ENCODE peak calls at places on chromosomes 12 and 14, in eight cellular contexts. One of them, this sample, is unnamed.

GRCh38 chr14:56339855-56340701 is 221.9 kb downstream of the PELI2 start:
- DNase-seq in fibroblast of lung: peak; percentile 93
- DNase-seq in RWPE1: peak; percentile 64
- DNase-seq in IMR-90: peak; percentile 98
- DNase-seq in hepatocyte: peak; percentile 87
- DNase-seq in DND-41: peak; percentile 56
- DNase-seq in fibroblast of mammary gland: peak; percentile 97
- DNase-seq in psoas muscle: peak; percentile 84
- DNase-seq in this sample: peak; percentile 58

GRCh38 chr12:28035483-28035882 is 63.0 kb upstream of the PTHLH start:
- DNase-seq in fibroblast of lung: peak; percentile 75
- DNase-seq in RWPE1: peak; percentile 53
- DNase-seq in IMR-90: peak; percentile 87
- DNase-seq in hepatocyte: no peak
- DNase-seq in DND-41: no peak
- DNase-seq in fibroblast of mammary gland: peak; percentile 93
- DNase-seq in psoas muscle: no peak
- DNase-seq in this sample: no peak

GRCh38 chr12:6056406-6057211 is 67.9 kb downstream of the VWF start:
- DNase-seq in fibroblast of lung: no peak
- DNase-seq in RWPE1: no peak
- DNase-seq in IMR-90: no peak
- DNase-seq in hepatocyte: no peak
- DNase-seq in DND-41: peak; percentile 32
- DNase-seq in fibroblast of mammary gland: no peak
- DNase-seq in psoas muscle: no peak
- DNase-seq in this sample: no peak

GRCh38 chr12:123131879-123132402 is 18.9 kb downstream of the PITPNM2 start:
- DNase-seq in fibroblast of lung: no peak
- DNase-seq in RWPE1: no peak
- DNase-seq in IMR-90: no peak
- DNase-seq in hepatocyte: no peak
- DNase-seq in DND-41: peak; percentile 81
- DNase-seq in fibroblast of mammary gland: no peak
- DNase-seq in psoas muscle: peak; percentile 56
- DNase-seq in this sample: no peak

GRCh38 chr12:7106082-7106481 is 2.9 kb downstream of the C1RL start:
- DNase-seq in fibroblast of lung: no peak
- DNase-seq in RWPE1: no peak
- DNase-seq in IMR-90: no peak
- DNase-seq in hepatocyte: no peak
- DNase-seq in DND-41: no peak
- DNase-seq in fibroblast of mammary gland: no peak
- DNase-seq in psoas muscle: no peak
- DNase-seq in this sample: no peak

GRCh38 chr12:90589966-90590365 is 365.0 kb downstream of the CCER1 start:
- DNase-seq in fibroblast of lung: no peak
- DNase-seq in RWPE1: no peak
- DNase-seq in IMR-90: no peak
- DNase-seq in hepatocyte: no peak
- DNase-seq in DND-41: no peak
- DNase-seq in fibroblast of mammary gland: no peak
- DNase-seq in psoas muscle: no peak
- DNase-seq in this sample: no peak

GRCh38 chr12:79690156-79690605 is 583 bp downstream of the PAWR start:
- DNase-seq in fibroblast of lung: no peak
- DNase-seq in RWPE1: no peak
- DNase-seq in IMR-90: peak; percentile 20
- DNase-seq in hepatocyte: no peak
- DNase-seq in DND-41: no peak
- DNase-seq in fibroblast of mammary gland: no peak
- DNase-seq in psoas muscle: peak; percentile 57
- DNase-seq in this sample: peak; percentile 55

GRCh38 chr14:23414906-23415820 is 7.1 kb upstream of the MYH6 start:
- DNase-seq in fibroblast of lung: no peak
- DNase-seq in RWPE1: no peak
- DNase-seq in IMR-90: no peak
- DNase-seq in hepatocyte: no peak
- DNase-seq in DND-41: no peak
- DNase-seq in fibroblast of mammary gland: no peak
- DNase-seq in psoas muscle: no peak
- DNase-seq in this sample: no peak

GRCh38 chr14:23513005-23513412 is 38.6 kb downstream of the ZFHX2 start:
- DNase-seq in fibroblast of lung: no peak
- DNase-seq in RWPE1: no peak
- DNase-seq in IMR-90: no peak
- DNase-seq in hepatocyte: no peak
- DNase-seq in DND-41: no peak
- DNase-seq in fibroblast of mammary gland: no peak
- DNase-seq in psoas muscle: no peak
- DNase-seq in this sample: no peak

GRCh38 chr14:54699087-54699530 is 132.2 kb downstream of the SAMD4A start:
- DNase-seq in fibroblast of lung: peak; percentile 68
- DNase-seq in RWPE1: no peak
- DNase-seq in IMR-90: no peak
- DNase-seq in hepatocyte: peak; percentile 32
- DNase-seq in DND-41: no peak
- DNase-seq in fibroblast of mammary gland: no peak
- DNase-seq in psoas muscle: peak; percentile 87
- DNase-seq in this sample: no peak

GRCh38 chr12:106747973-106748436 is 26.5 kb upstream of the RIC8B start:
- DNase-seq in fibroblast of lung: no peak
- DNase-seq in RWPE1: no peak
- DNase-seq in IMR-90: no peak
- DNase-seq in hepatocyte: no peak
- DNase-seq in DND-41: no peak
- DNase-seq in fibroblast of mammary gland: no peak
- DNase-seq in psoas muscle: no peak
- DNase-seq in this sample: no peak

GRCh38 chr14:93200553-93200952 is 6.3 kb downstream of the GON7 start:
- DNase-seq in fibroblast of lung: no peak
- DNase-seq in RWPE1: no peak
- DNase-seq in IMR-90: no peak
- DNase-seq in hepatocyte: no peak
- DNase-seq in DND-41: no peak
- DNase-seq in fibroblast of mammary gland: no peak
- DNase-seq in psoas muscle: no peak
- DNase-seq in this sample: no peak

GRCh38 chr12:58918475-58918874 is 1.8 kb downstream of the LRIG3 start:
- DNase-seq in fibroblast of lung: peak; percentile 16
- DNase-seq in RWPE1: no peak
- DNase-seq in IMR-90: peak; percentile 15
- DNase-seq in hepatocyte: no peak
- DNase-seq in DND-41: no peak
- DNase-seq in fibroblast of mammary gland: peak; percentile 36
- DNase-seq in psoas muscle: no peak
- DNase-seq in this sample: no peak

GRCh38 chr12:57569858-57570257 is 20.0 kb downstream of the KIF5A start:
- DNase-seq in fibroblast of lung: no peak
- DNase-seq in RWPE1: no peak
- DNase-seq in IMR-90: no peak
- DNase-seq in hepatocyte: no peak
- DNase-seq in DND-41: no peak
- DNase-seq in fibroblast of mammary gland: no peak
- DNase-seq in psoas muscle: no peak
- DNase-seq in this sample: no peak

GRCh38 chr14:37641117-37641516 is 45.7 kb downstream of the TTC6 start:
- DNase-seq in fibroblast of lung: no peak
- DNase-seq in RWPE1: no peak
- DNase-seq in IMR-90: no peak
- DNase-seq in hepatocyte: no peak
- DNase-seq in DND-41: no peak
- DNase-seq in fibroblast of mammary gland: no peak
- DNase-seq in psoas muscle: no peak
- DNase-seq in this sample: no peak

GRCh38 chr14:32738206-32738871 is 200.3 kb upstream of the NPAS3 start:
- DNase-seq in fibroblast of lung: no peak
- DNase-seq in RWPE1: peak; percentile 41
- DNase-seq in IMR-90: no peak
- DNase-seq in hepatocyte: no peak
- DNase-seq in DND-41: no peak
- DNase-seq in fibroblast of mammary gland: no peak
- DNase-seq in psoas muscle: no peak
- DNase-seq in this sample: no peak

GRCh38 chr14:67269338-67270060 is 28.3 kb downstream of the PALS1 start:
- DNase-seq in fibroblast of lung: peak; percentile 84
- DNase-seq in RWPE1: no peak
- DNase-seq in IMR-90: peak; percentile 87
- DNase-seq in hepatocyte: peak; percentile 38
- DNase-seq in DND-41: no peak
- DNase-seq in fibroblast of mammary gland: peak; percentile 70
- DNase-seq in psoas muscle: no peak
- DNase-seq in this sample: no peak

GRCh38 chr14:56585461-56586084 is 6.0 kb downstream of the TMEM260 start:
- DNase-seq in fibroblast of lung: peak; percentile 44
- DNase-seq in RWPE1: no peak
- DNase-seq in IMR-90: no peak
- DNase-seq in hepatocyte: no peak
- DNase-seq in DND-41: no peak
- DNase-seq in fibroblast of mammary gland: peak; percentile 12
- DNase-seq in psoas muscle: no peak
- DNase-seq in this sample: no peak

GRCh38 chr14:23478109-23478698 is 8.7 kb downstream of the NGDN start:
- DNase-seq in fibroblast of lung: peak; percentile 63
- DNase-seq in RWPE1: peak; percentile 45
- DNase-seq in IMR-90: peak; percentile 74
- DNase-seq in hepatocyte: peak; percentile 79
- DNase-seq in DND-41: peak; percentile 71
- DNase-seq in fibroblast of mammary gland: peak; percentile 69
- DNase-seq in psoas muscle: peak; percentile 64
- DNase-seq in this sample: peak; percentile 76

GRCh38 chr12:116693259-116694227 is 44.3 kb downstream of the SPRING1 start:
- DNase-seq in fibroblast of lung: no peak
- DNase-seq in RWPE1: no peak
- DNase-seq in IMR-90: no peak
- DNase-seq in hepatocyte: peak; percentile 27
- DNase-seq in DND-41: no peak
- DNase-seq in fibroblast of mammary gland: no peak
- DNase-seq in psoas muscle: no peak
- DNase-seq in this sample: no peak

GRCh38 chr12:6062427-6063378 is 61.8 kb downstream of the VWF start:
- DNase-seq in fibroblast of lung: peak; percentile 34
- DNase-seq in RWPE1: peak; percentile 68
- DNase-seq in IMR-90: peak; percentile 48
- DNase-seq in hepatocyte: peak; percentile 78
- DNase-seq in DND-41: peak; percentile 45
- DNase-seq in fibroblast of mammary gland: peak; percentile 44
- DNase-seq in psoas muscle: no peak
- DNase-seq in this sample: peak; percentile 76

GRCh38 chr14:74891870-74892269 is 10.2 kb downstream of the DLST start:
- DNase-seq in fibroblast of lung: peak; percentile 63
- DNase-seq in RWPE1: no peak
- DNase-seq in IMR-90: peak; percentile 49
- DNase-seq in hepatocyte: no peak
- DNase-seq in DND-41: no peak
- DNase-seq in fibroblast of mammary gland: peak; percentile 76
- DNase-seq in psoas muscle: no peak
- DNase-seq in this sample: no peak

GRCh38 chr12:59040651-59041050 is 120.3 kb upstream of the LRIG3 start:
- DNase-seq in fibroblast of lung: peak; percentile 98
- DNase-seq in RWPE1: peak; percentile 26
- DNase-seq in IMR-90: peak; percentile 94
- DNase-seq in hepatocyte: no peak
- DNase-seq in DND-41: no peak
- DNase-seq in fibroblast of mammary gland: peak; percentile 90
- DNase-seq in psoas muscle: no peak
- DNase-seq in this sample: no peak

GRCh38 chr12:54452628-54453027 is 20.8 kb downstream of the GTSF1 start:
- DNase-seq in fibroblast of lung: no peak
- DNase-seq in RWPE1: no peak
- DNase-seq in IMR-90: no peak
- DNase-seq in hepatocyte: no peak
- DNase-seq in DND-41: no peak
- DNase-seq in fibroblast of mammary gland: no peak
- DNase-seq in psoas muscle: no peak
- DNase-seq in this sample: no peak

GRCh38 chr12:81800298-81801148 is 41.4 kb upstream of the PPFIA2 start:
- DNase-seq in fibroblast of lung: peak; percentile 79
- DNase-seq in RWPE1: no peak
- DNase-seq in IMR-90: no peak
- DNase-seq in hepatocyte: no peak
- DNase-seq in DND-41: no peak
- DNase-seq in fibroblast of mammary gland: peak; percentile 71
- DNase-seq in psoas muscle: no peak
- DNase-seq in this sample: no peak

GRCh38 chr12:103821773-103822172 is 19.3 kb downstream of the NT5DC3 start:
- DNase-seq in fibroblast of lung: peak; percentile 47
- DNase-seq in RWPE1: no peak
- DNase-seq in IMR-90: peak; percentile 71
- DNase-seq in hepatocyte: no peak
- DNase-seq in DND-41: no peak
- DNase-seq in fibroblast of mammary gland: no peak
- DNase-seq in psoas muscle: no peak
- DNase-seq in this sample: no peak
- TF ChIP-seq CTCF in fibroblast of lung: no peak
- TF ChIP-seq CTCF in RWPE1: no peak
- TF ChIP-seq CTCF in IMR-90: no peak
- TF ChIP-seq CTCF in hepatocyte: no peak
- TF ChIP-seq CTCF in DND-41: no peak
- TF ChIP-seq CTCF in fibroblast of mammary gland: no peak
- TF ChIP-seq CTCF in psoas muscle: no peak
- TF ChIP-seq CTCF in this sample: no peak

GRCh38 chr14:65000868-65001600 is 14.3 kb downstream of the FNTB start:
- DNase-seq in fibroblast of lung: peak; percentile 83
- DNase-seq in RWPE1: no peak
- DNase-seq in IMR-90: peak; percentile 53
- DNase-seq in hepatocyte: no peak
- DNase-seq in DND-41: no peak
- DNase-seq in fibroblast of mammary gland: no peak
- DNase-seq in psoas muscle: no peak
- DNase-seq in this sample: no peak
- TF ChIP-seq CTCF in fibroblast of lung: no peak
- TF ChIP-seq CTCF in RWPE1: no peak
- TF ChIP-seq CTCF in IMR-90: no peak
- TF ChIP-seq CTCF in hepatocyte: no peak
- TF ChIP-seq CTCF in DND-41: no peak
- TF ChIP-seq CTCF in fibroblast of mammary gland: no peak
- TF ChIP-seq CTCF in psoas muscle: no peak
- TF ChIP-seq CTCF in this sample: no peak

GRCh38 chr12:124332068-124332672 is 37.3 kb downstream of the RFLNA start:
- DNase-seq in fibroblast of lung: no peak
- DNase-seq in RWPE1: no peak
- DNase-seq in IMR-90: no peak
- DNase-seq in hepatocyte: no peak
- DNase-seq in DND-41: no peak
- DNase-seq in fibroblast of mammary gland: no peak
- DNase-seq in psoas muscle: no peak
- DNase-seq in this sample: peak; percentile 41
- TF ChIP-seq CTCF in fibroblast of lung: peak; percentile 33
- TF ChIP-seq CTCF in RWPE1: no peak
- TF ChIP-seq CTCF in IMR-90: peak; percentile 19
- TF ChIP-seq CTCF in hepatocyte: peak; percentile 28
- TF ChIP-seq CTCF in DND-41: no peak
- TF ChIP-seq CTCF in fibroblast of mammary gland: peak; percentile 30
- TF ChIP-seq CTCF in psoas muscle: peak; percentile 12
- TF ChIP-seq CTCF in this sample: peak; percentile 45

DNA sequence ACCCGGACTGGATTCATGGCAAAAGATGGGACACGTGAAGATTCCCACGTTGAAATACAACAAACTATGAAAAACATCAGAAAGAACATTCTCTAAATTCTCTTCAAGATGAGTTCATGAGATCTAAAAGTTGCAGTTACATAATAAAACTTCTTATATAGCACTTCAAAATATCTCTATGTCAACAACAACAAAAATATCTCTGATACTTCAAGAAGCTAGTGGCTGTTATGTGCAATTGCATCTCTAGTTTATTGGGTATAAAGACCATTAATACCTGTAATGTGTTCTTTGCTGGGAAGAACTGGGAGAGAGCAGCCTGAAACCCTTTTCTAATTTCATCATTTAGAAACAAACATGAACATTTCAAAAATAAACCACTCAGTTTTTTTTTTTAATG is 69.2 kb upstream of the RGS6 start:
- DNase-seq in fibroblast of lung: no peak
- DNase-seq in RWPE1: no peak
- DNase-seq in IMR-90: no peak
- DNase-seq in hepatocyte: no peak
- DNase-seq in DND-41: no peak
- DNase-seq in fibroblast of mammary gland: no peak
- DNase-seq in psoas muscle: no peak
- DNase-seq in this sample: no peak
- TF ChIP-seq CTCF in fibroblast of lung: peak; percentile 3
- TF ChIP-seq CTCF in RWPE1: no peak
- TF ChIP-seq CTCF in IMR-90: peak; percentile 12
- TF ChIP-seq CTCF in hepatocyte: no peak
- TF ChIP-seq CTCF in DND-41: peak; percentile 18
- TF ChIP-seq CTCF in fibroblast of mammary gland: peak; percentile 12
- TF ChIP-seq CTCF in psoas muscle: no peak
- TF ChIP-seq CTCF in this sample: no peak

This sample was measured in Calu3.